ENCODE peak calls at places on chromosomes 1 and 21, in six cellular contexts. V, D, S, H, E and R are unnamed samples.

GRCh38 chr21:32508558-32508957 is 76.8 kb downstream of the TCP10L start:
- DNase-seq in H (no peak), E (no peak), S (peak; percentile 61), V (no peak), D (no peak), R (no peak)

GRCh38 chr1:6357243-6357929 is 36.2 kb downstream of the ACOT7 start:
- DNase-seq in H (no peak), V (no peak), E (no peak), S (no peak), D (no peak), R (no peak)

GRCh38 chr1:244970236-244970652 is 105.9 kb upstream of the HNRNPU start:
- DNase-seq in V (no peak), H (peak; percentile 91), S (peak; percentile 86), D (peak; percentile 38), E (no peak), R (peak; percentile 82)

GRCh38 chr1:19974822-19975416 is 4.5 kb downstream of the PLA2G2A start:
- DNase-seq in E (peak; percentile 80), H (peak; percentile 15), V (no peak), S (peak; percentile 31), D (peak; percentile 54), R (peak; percentile 5)

GRCh38 chr1:24351918-24352637 is 32.9 kb downstream of the GRHL3 start:
- DNase-seq in S (no peak), H (no peak), D (no peak), V (no peak), E (no peak), R (no peak)

GRCh38 chr21:35375115-35375514 is 326.0 kb upstream of the RUNX1 start:
- DNase-seq in E (no peak), V (no peak), D (no peak), S (no peak), H (no peak), R (no peak)

GRCh38 chr1:87045757-87046422 is 131.5 kb downstream of the HS2ST1 start:
- DNase-seq in E (no peak), D (no peak), H (no peak), S (no peak), V (no peak), R (no peak)

GRCh38 chr1:209445576-209445975 is 137.9 kb upstream of the CAMK1G start:
- DNase-seq in D (no peak), H (no peak), S (no peak), V (no peak), E (no peak), R (no peak)

GRCh38 chr1:93716974-93717373 is 35.3 kb upstream of the BCAR3 start:
- DNase-seq in H (no peak), V (no peak), D (peak; percentile 54), S (no peak), E (no peak), R (no peak)

GRCh38 chr21:44533121-44533890 is 6.7 kb downstream of the KRTAP10-1 start:
- DNase-seq in H (no peak), S (no peak), D (no peak), V (no peak), E (no peak), R (no peak)

GRCh38 chr1:1510912-1511532 is 940 bp upstream of the ATAD3A start:
- DNase-seq in V (no peak), S (no peak), H (no peak), E (no peak), D (no peak), R (no peak)

GRCh38 chr1:158071106-158071505 is 77.7 kb downstream of the KIRREL1 start:
- DNase-seq in D (no peak), H (no peak), V (no peak), S (no peak), E (no peak), R (no peak)

GRCh38 chr1:10265936-10266335 is 55.6 kb downstream of the KIF1B start:
- DNase-seq in D (no peak), E (no peak), H (no peak), V (no peak), S (no peak), R (no peak)

GRCh38 chr1:34926894-34927293 is 2.6 kb downstream of the DLGAP3 start:
- DNase-seq in D (no peak), E (no peak), V (no peak), S (no peak), H (no peak), R (no peak)

GRCh38 chr1:97433520-97434175 is 487.2 kb downstream of the DPYD start:
- DNase-seq in S (no peak), D (no peak), E (no peak), V (peak; percentile 42), H (no peak), R (no peak)

GRCh38 chr1:236605030-236605806 is 902 bp upstream of the HEATR1 start:
- DNase-seq in V (no peak), S (peak; percentile 17), E (no peak), D (no peak), H (no peak), R (no peak)